ENCODE peak calls at places on chromosomes 6 and 20, in nine cellular contexts. G is GM13976; O is NCI-H146; R is brain microvascular endothelial cell; Q is NCI-H2081; N is CD4-positive, alpha-beta T cell; S is neuronal stem cell; E is T follicular helper cell; Z is mesenchymal stem cell. L is an unnamed sample.

GRCh38 chr6:20377623-20378265 is 23.9 kb upstream of the E2F3 start:
- DNase-seq in G (no peak), O (no peak), R (peak; percentile 62), Q (no peak), N (no peak), S (no peak), E (no peak), Z (peak; percentile 64), L (no peak)

GRCh38 chr6:32847795-32848194 is 3.9 kb upstream of the PSMB8 start:
- DNase-seq in G (no peak), O (no peak), R (no peak), Q (no peak), N (no peak), S (no peak), E (no peak), Z (no peak), L (no peak)

GRCh38 chr20:40692240-40693011 is 3.4 kb upstream of the MAFB start:
- DNase-seq in G (no peak), O (no peak), R (no peak), Q (no peak), N (no peak), S (no peak), E (no peak), Z (no peak), L (no peak)

GRCh38 chr6:28933069-28933468 is 9.3 kb upstream of the TRIM27 start:
- DNase-seq in G (no peak), O (no peak), R (no peak), Q (no peak), N (no peak), S (no peak), E (no peak), Z (no peak), L (no peak)

GRCh38 chr6:9161731-9162130 is 726.4 kb upstream of the SLC35B3 start:
- DNase-seq in G (no peak), O (no peak), R (no peak), Q (no peak), N (no peak), S (no peak), E (no peak), Z (no peak), L (no peak)

GRCh38 chr20:57317789-57318371 is 11.7 kb upstream of the SPO11 start:
- DNase-seq in G (no peak), O (no peak), R (no peak), Q (no peak), N (no peak), S (no peak), E (no peak), Z (no peak), L (no peak)

GRCh38 chr20:18057106-18057993 is at the start of gene OVOL2:
- DNase-seq in G (peak; percentile 51), O (peak; percentile 78), R (no peak), Q (peak; percentile 68), N (no peak), S (no peak), E (no peak), Z (no peak), L (no peak)

GRCh38 chr20:48691523-48691922 is 136.3 kb downstream of the PREX1 start:
- DNase-seq in G (no peak), O (no peak), R (no peak), Q (no peak), N (no peak), S (no peak), E (no peak), Z (no peak), L (no peak)

GRCh38 chr6:55963301-55963700 is 87.9 kb upstream of the BMP5 start:
- DNase-seq in G (no peak), O (no peak), R (peak; percentile 12), Q (no peak), N (no peak), S (no peak), E (no peak), Z (peak; percentile 8), L (no peak)